ENCODE peak calls at places on chromosomes 6 and 20, in eight cellular contexts. X is naive thymus-derived CD4-positive, alpha-beta T cell; C is kidney tubule cell; Y is RCC 7860; W is NCI-H1105 treated with DMSO at 0.1 percent for 48 hours; B is amniotic stem cell; H is T-helper 1 cell; K is activated CD8-positive, alpha-beta memory T cell treated with anti-CD3 and anti-CD28 coated beads, Interleukin-2, amount 10 ng/mL, durations not matched to agents 7 days and 5 days. P is an unnamed sample.

GRCh38 chr6:44699851-44700250 is 312.3 kb downstream of the CDC5L start:
- DNase-seq in X (no peak), C (peak; percentile 6), Y (no peak), W (no peak), B (no peak), H (no peak), K (no peak), P (no peak)

GRCh38 chr20:49230575-49231211 is 11.5 kb downstream of the DDX27 start:
- DNase-seq in X (no peak), C (no peak), Y (no peak), W (no peak), B (no peak), H (no peak), K (no peak), P (no peak)

GRCh38 chr6:57064809-57065208 is 18.3 kb downstream of the KIAA1586 start:
- DNase-seq in X (no peak), C (peak; percentile 49), Y (no peak), W (no peak), B (peak; percentile 17), H (no peak), K (no peak), P (no peak)

GRCh38 chr20:44780226-44780625 is 30.1 kb downstream of the RIMS4 start:
- DNase-seq in X (peak; percentile 15), C (peak; percentile 50), Y (peak; percentile 25), W (no peak), B (peak; percentile 22), H (no peak), K (peak; percentile 68), P (no peak)

GRCh38 chr20:37545516-37545915 is 17.8 kb upstream of the BLCAP start:
- DNase-seq in X (no peak), C (no peak), Y (no peak), W (no peak), B (no peak), H (no peak), K (no peak), P (no peak)

GRCh38 chr6:44227138-44227770 is 3.9 kb downstream of the SLC29A1 start:
- DNase-seq in X (no peak), C (no peak), Y (no peak), W (no peak), B (no peak), H (no peak), K (no peak), P (no peak)

GRCh38 chr20:23564927-23565326 is 3.4 kb downstream of the CST9L start:
- DNase-seq in X (no peak), C (no peak), Y (no peak), W (no peak), B (no peak), H (no peak), K (peak; percentile 12), P (peak; percentile 69)

GRCh38 chr6:13286185-13286584 is 42.2 kb downstream of the TBC1D7 start:
- DNase-seq in X (no peak), C (no peak), Y (no peak), W (no peak), B (no peak), H (no peak), K (no peak), P (no peak)

GRCh38 chr6:166955121-166955864 is 1.1 kb downstream of the RNASET2 start:
- DNase-seq in X (peak; percentile 63), C (peak; percentile 31), Y (no peak), W (no peak), B (no peak), H (no peak), K (peak; percentile 56), P (no peak)

GRCh38 chr6:37940074-37940847 is 120.7 kb downstream of the ZFAND3 start:
- DNase-seq in X (no peak), C (peak; percentile 50), Y (no peak), W (no peak), B (no peak), H (no peak), K (no peak), P (no peak)

GRCh38 chr20:37880726-37881591 is 22.0 kb upstream of the VSTM2L start:
- DNase-seq in X (no peak), C (no peak), Y (no peak), W (peak; percentile 15), B (no peak), H (no peak), K (no peak), P (no peak)

GRCh38 chr6:15401769-15402250 is 155.9 kb downstream of the JARID2 start:
- DNase-seq in X (no peak), C (no peak), Y (no peak), W (no peak), B (no peak), H (no peak), K (no peak), P (no peak)

GRCh38 chr6:165826487-165827189 is 163.6 kb upstream of the PDE10A start:
- DNase-seq in X (no peak), C (no peak), Y (no peak), W (no peak), B (no peak), H (no peak), K (no peak), P (no peak)

GRCh38 chr6:44456070-44456965 is 68.8 kb downstream of the CDC5L start:
- DNase-seq in X (peak; percentile 26), C (peak; percentile 67), Y (peak; percentile 52), W (peak; percentile 55), B (no peak), H (no peak), K (no peak), P (no peak)